ENCODE peak calls at places on chromosomes 13 and 19, in seven cellular contexts. X is globus pallidus; L is stimulated activated CD4-positive, alpha-beta T cell treated with anti-CD3 and anti-CD28 coated beads, Interleukin-15, amount 100 ng/mL, for 1 hour; A is KBM-7; R is cardiac muscle cell; C is cardiac fibroblast; W is stimulated activated naive CD8-positive, alpha-beta T cell treated with anti-CD3 and anti-CD28 coated beads, Interleukin-15, Interleukin-2, amounts not matched to agents 100 U/mL and 50 U/mL, for 24 hours. M is an unnamed sample.

GRCh38 chr19:33398361-33399060 is 25.0 kb downstream of the CEBPG start:
- DNase-seq in R (no peak), W (no peak), C (no peak), X (no peak), A (no peak), L (no peak), M (no peak)

GRCh38 chr19:31258211-31259052 is 90.8 kb downstream of the TSHZ3 start:
- DNase-seq in C (no peak), A (no peak), R (no peak), L (no peak), W (no peak), X (no peak), M (no peak)

GRCh38 chr13:112451512-112452379 is 75.6 kb downstream of the SPACA7 start:
- DNase-seq in L (no peak), X (no peak), R (no peak), W (no peak), C (no peak), A (no peak), M (no peak)

GRCh38 chr19:7831452-7831851 is 1.4 kb downstream of the EVI5L start:
- DNase-seq in A (peak; percentile 21), C (peak; percentile 37), W (no peak), R (peak; percentile 43), L (no peak), X (peak; percentile 67), M (peak; percentile 61)

GRCh38 chr19:42361545-42361910 is 28.6 kb downstream of the CNFN start:
- DNase-seq in C (no peak), X (no peak), R (no peak), A (no peak), W (no peak), L (no peak), M (no peak)

GRCh38 chr19:41297628-41298326 is 12.2 kb upstream of the CCDC97 start:
- DNase-seq in W (no peak), R (no peak), X (no peak), A (no peak), C (no peak), L (no peak), M (no peak)

GRCh38 chr19:2561895-2562294 is 86.0 kb downstream of the GADD45B start:
- DNase-seq in L (peak; percentile 42), C (no peak), R (no peak), A (peak; percentile 48), X (no peak), W (peak; percentile 83), M (no peak)

GRCh38 chr19:3547301-3547731 is 8.3 kb downstream of the TEKTIP1 start:
- DNase-seq in A (no peak), W (peak; percentile 68), R (no peak), L (no peak), C (no peak), X (no peak), M (no peak)

GRCh38 chr13:74039667-74040066 is 94.5 kb downstream of the KLF12 start:
- DNase-seq in C (no peak), W (no peak), R (no peak), L (no peak), A (no peak), X (no peak), M (no peak)

GRCh38 chr13:44012910-44013309 is 133.2 kb downstream of the LACC1 start:
- DNase-seq in L (no peak), R (peak; percentile 12), W (no peak), A (no peak), C (no peak), X (no peak), M (no peak)

GRCh38 chr13:48235814-48236135 is 2.8 kb downstream of the ITM2B start:
- DNase-seq in R (no peak), C (no peak), W (no peak), L (no peak), X (no peak), A (no peak), M (no peak)

GRCh38 chr19:15210323-15210774 is 9.6 kb upstream of the NOTCH3 start:
- DNase-seq in W (no peak), C (peak; percentile 97), L (no peak), A (peak; percentile 57), X (no peak), R (peak; percentile 55), M (no peak)

GRCh38 chr13:20713751-20714150 is 10.3 kb downstream of the IL17D start:
- DNase-seq in X (peak; percentile 55), W (peak; percentile 23), L (no peak), C (peak; percentile 69), A (no peak), R (peak; percentile 52), M (no peak)

M was measured in HuH-7.5.